ENCODE peak calls at places on chromosomes 13 and 19, in ten cellular contexts. X, P, W, L, U, J, A, T, F and Z are unnamed samples.

GRCh38 chr19:19110410-19111137 is 27.7 kb downstream of the TMEM161A start:
- DNase-seq in T (peak; percentile 10), W (no peak), L (no peak), U (no peak), J (no peak), P (no peak), A (no peak), X (no peak), F (no peak), Z (no peak)

GRCh38 chr19:19155495-19156219 is 14.4 kb downstream of the MEF2B start:
- DNase-seq in T (no peak), J (peak; percentile 38), L (no peak), F (no peak), X (peak; percentile 85), A (no peak), U (no peak), P (no peak), W (no peak), Z (no peak)

GRCh38 chr13:70729369-70729768 is 621.1 kb upstream of the KLHL1 start:
- DNase-seq in W (no peak), J (no peak), U (no peak), L (no peak), F (no peak), A (no peak), X (no peak), P (no peak), T (no peak), Z (no peak)

GRCh38 chr13:90447735-90448103 is 899.8 kb upstream of the MIR17HG start:
- DNase-seq in W (no peak), L (no peak), J (no peak), P (no peak), U (no peak), T (peak; percentile 36), F (no peak), A (no peak), X (no peak), Z (peak; percentile 19)

GRCh38 chr19:4112367-4112766 is 11.6 kb downstream of the MAP2K2 start:
- DNase-seq in U (no peak), X (no peak), F (no peak), T (no peak), J (no peak), L (no peak), W (no peak), A (no peak), P (no peak), Z (no peak)

GRCh38 chr13:106049171-106049570 is 486.3 kb downstream of the EFNB2 start:
- DNase-seq in F (no peak), U (no peak), J (no peak), W (no peak), P (no peak), X (no peak), T (no peak), A (no peak), L (no peak), Z (no peak)

GRCh38 chr13:96338030-96338429 is 248.1 kb downstream of the HS6ST3 start:
- DNase-seq in L (no peak), U (no peak), F (no peak), X (no peak), W (no peak), J (no peak), A (no peak), P (no peak), T (no peak), Z (no peak)

GRCh38 chr13:101639711-101640110 is 187.2 kb downstream of the ITGBL1 start:
- DNase-seq in X (no peak), U (no peak), P (no peak), W (no peak), L (no peak), T (no peak), A (no peak), J (no peak), F (no peak), Z (no peak)

GRCh38 chr19:33390908-33391630 is 17.6 kb downstream of the CEBPG start:
- DNase-seq in J (no peak), X (peak; percentile 44), U (no peak), A (peak; percentile 30), F (peak; percentile 11), P (no peak), W (peak; percentile 29), L (no peak), T (no peak), Z (no peak)

GRCh38 chr13:45807520-45808099 is 43.9 kb downstream of the SIAH3 start:
- DNase-seq in P (no peak), W (no peak), T (peak; percentile 33), X (peak; percentile 50), L (no peak), J (peak; percentile 33), F (no peak), U (no peak), A (no peak), Z (no peak)

GRCh38 chr13:97914537-97914936 is 38.9 kb upstream of the IPO5 start:
- DNase-seq in T (no peak), A (no peak), L (no peak), F (no peak), J (no peak), W (no peak), P (no peak), U (no peak), X (no peak), Z (no peak)

GRCh38 chr19:2561221-2561620 is 85.3 kb downstream of the GADD45B start:
- DNase-seq in U (no peak), J (no peak), X (no peak), P (no peak), L (no peak), W (no peak), T (no peak), A (no peak), F (no peak), Z (no peak)

GRCh38 chr19:55600336-55601028 is 394 bp downstream of the ZNF524 start:
- DNase-seq in P (peak; percentile 79), F (no peak), J (no peak), T (no peak), U (no peak), A (peak; percentile 84), L (no peak), X (peak; percentile 89), W (no peak), Z (peak; percentile 75)

GRCh38 chr13:38582133-38582532 is 104.7 kb upstream of the FREM2 start:
- DNase-seq in J (no peak), T (peak; percentile 32), P (no peak), W (no peak), F (no peak), X (no peak), L (no peak), A (no peak), U (no peak), Z (no peak)

GRCh38 chr19:17873661-17874422 is 2.1 kb downstream of the SLC5A5 start:
- DNase-seq in U (no peak), L (no peak), X (peak; percentile 79), J (peak; percentile 63), A (no peak), W (no peak), T (peak; percentile 69), P (no peak), F (no peak), Z (peak; percentile 38)

GRCh38 chr19:572891-573825 is 762 bp downstream of the BSG start:
- DNase-seq in T (peak; percentile 47), W (peak; percentile 52), L (peak; percentile 84), U (no peak), X (peak; percentile 60), J (peak; percentile 57), A (peak; percentile 69), F (no peak), P (no peak), Z (no peak)

GRCh38 chr19:45469835-45470146 is 2.0 kb downstream of the FOSB start:
- DNase-seq in X (peak; percentile 95), T (no peak), W (no peak), J (peak; percentile 91), L (no peak), A (no peak), F (peak; percentile 86), U (no peak), P (no peak), Z (peak; percentile 45)
- TF ChIP-seq POLR2A in X (no peak), T (no peak), W (peak; percentile 62), J (no peak), L (peak; percentile 79), A (no peak), F (peak; percentile 20), U (no peak), P (peak; percentile 97), Z (no peak)

GRCh38 chr19:15331419-15332310 is 674 bp downstream of the BRD4 start:
- DNase-seq in L (peak; percentile 63), T (peak; percentile 60), J (peak; percentile 59), W (peak; percentile 48), X (peak; percentile 76), F (no peak), P (peak; percentile 51), U (no peak), A (peak; percentile 63), Z (peak; percentile 62)
- TF ChIP-seq POLR2A in L (peak; percentile 58), T (no peak), J (no peak), W (no peak), X (no peak), F (no peak), P (no peak), U (no peak), A (no peak), Z (no peak)

DNA sequence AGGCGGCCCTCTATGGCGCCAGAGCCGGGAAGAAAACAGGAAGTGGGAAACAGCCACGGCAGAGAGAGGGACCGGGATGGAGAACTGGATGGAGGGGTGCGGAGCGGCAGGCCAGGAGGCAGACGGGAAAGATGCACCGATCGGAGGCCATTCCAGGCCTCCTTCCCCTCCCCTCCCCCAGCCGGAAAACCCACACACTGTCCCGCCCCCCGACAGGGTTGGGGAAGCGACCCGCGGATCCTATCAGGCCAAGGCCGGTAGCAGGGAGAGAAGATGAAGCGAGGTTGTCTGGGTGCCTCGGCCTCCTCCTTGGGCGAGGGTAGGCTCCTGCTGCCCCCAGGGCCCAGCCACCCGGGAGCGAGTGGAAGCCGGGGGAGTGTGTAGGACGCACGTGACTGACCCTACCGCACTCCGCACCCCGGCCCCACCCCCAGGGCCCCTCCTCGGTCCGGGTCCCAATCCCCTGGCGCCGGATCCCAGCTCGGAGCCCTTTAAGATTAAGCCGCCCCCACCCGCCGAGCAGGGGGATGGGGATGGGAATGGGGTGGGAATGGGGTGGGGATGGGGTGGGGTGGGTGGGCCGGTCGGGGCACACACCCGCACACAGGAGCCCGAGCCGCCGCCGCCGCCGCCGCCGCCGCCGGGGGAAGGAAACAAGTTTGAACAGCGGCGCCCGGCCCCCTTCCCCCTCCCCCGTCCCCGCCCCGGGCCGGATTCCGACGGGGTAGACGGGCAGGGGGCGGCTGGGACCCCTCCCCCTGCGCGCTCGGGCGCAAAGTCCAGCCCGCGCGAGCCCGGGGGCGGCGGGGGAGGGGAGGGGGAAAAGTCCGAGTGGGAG is 1.5 kb downstream of the ERF start:
- DNase-seq in P (peak; percentile 71), T (peak; percentile 81), F (no peak), J (peak; percentile 62), X (peak; percentile 85), A (peak; percentile 82), U (no peak), W (peak; percentile 74), L (peak; percentile 45), Z (no peak)
- TF ChIP-seq POLR2A in P (no peak), T (no peak), F (no peak), J (no peak), X (no peak), A (no peak), U (peak; percentile 72), W (no peak), L (no peak), Z (no peak)

DNA sequence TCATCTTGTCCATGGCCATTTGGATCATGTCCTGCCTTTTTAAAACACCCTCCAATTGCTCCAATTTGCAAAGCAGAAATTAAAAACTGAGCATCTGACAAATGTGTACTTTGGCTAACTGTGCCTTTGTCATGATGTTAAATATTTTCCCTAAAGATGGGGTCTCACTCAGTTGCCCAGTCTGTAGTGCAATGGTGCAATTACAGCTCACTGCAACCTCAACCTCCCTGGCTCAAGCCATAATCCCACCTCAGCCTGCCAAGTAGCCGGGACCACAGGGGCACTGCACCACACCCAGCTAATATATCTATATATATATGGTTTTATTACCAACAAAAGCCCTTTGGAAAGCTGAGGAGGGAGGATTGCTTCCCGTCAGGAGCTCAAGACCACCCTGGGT is 782.7 kb downstream of the UQCRFS1 start:
- DNase-seq in W (no peak), U (no peak), X (no peak), P (no peak), L (no peak), J (no peak), F (no peak), A (no peak), T (no peak), Z (no peak)
- TF ChIP-seq POLR2A in W (no peak), U (no peak), X (no peak), P (no peak), L (no peak), J (no peak), F (no peak), A (no peak), T (no peak), Z (no peak)